ENCODE peak calls at places on chromosome 16, in eight cellular contexts. A, H, S, I, O, U, G and Y are unnamed samples.
A peak's percentile ranks its signal among the peaks of the same experiment; 100 is the strongest.

GRCh38 chr16:88633684-88634140 is 4.7 kb upstream of the IL17C start:
- DNase-seq in S (no peak), H (no peak), I (no peak), U (peak; percentile 36), A (peak; percentile 42), O (peak; percentile 71), G (no peak), Y (peak; percentile 69)

GRCh38 chr16:23491490-23492391 is 18.6 kb downstream of the GGA2 start:
- DNase-seq in O (peak; percentile 93), U (no peak), H (no peak), I (no peak), S (no peak), A (no peak), G (no peak), Y (no peak)

GRCh38 chr16:30651124-30652004 is 604 bp downstream of the PRR14 start:
- DNase-seq in I (peak; percentile 73), H (no peak), S (peak; percentile 83), U (peak; percentile 67), A (peak; percentile 69), O (peak; percentile 80), G (peak; percentile 52), Y (peak; percentile 81)

GRCh38 chr16:57530104-57530522 is 6.3 kb downstream of the CCDC102A start:
- DNase-seq in U (peak; percentile 60), O (peak; percentile 58), I (no peak), A (peak; percentile 70), G (no peak), S (no peak), H (peak; percentile 22), Y (no peak)

GRCh38 chr16:4787627-4788482 is at the start of gene SEPTIN12:
- DNase-seq in S (no peak), I (no peak), A (no peak), O (no peak), H (no peak), G (no peak), U (no peak), Y (no peak)

GRCh38 chr16:89307421-89307805 is 89.9 kb downstream of the ZNF778 start:
- DNase-seq in S (no peak), O (no peak), U (no peak), H (no peak), I (no peak), A (no peak), G (no peak), Y (no peak)

GRCh38 chr16:71540-72341 is 690 bp downstream of the RHBDF1 start:
- DNase-seq in O (peak; percentile 81), I (peak; percentile 66), A (peak; percentile 81), H (no peak), G (no peak), S (peak; percentile 56), U (no peak), Y (peak; percentile 80)

GRCh38 chr16:1639282-1639681 is 27.1 kb downstream of the CRAMP1 start:
- DNase-seq in H (no peak), U (no peak), I (no peak), S (no peak), A (no peak), O (no peak), G (no peak), Y (no peak)

GRCh38 chr16:72092832-72093447 is 480 bp downstream of the TXNL4B start:
- DNase-seq in O (peak; percentile 70), A (peak; percentile 47), U (no peak), I (no peak), H (peak; percentile 42), S (peak; percentile 35), G (no peak), Y (peak; percentile 51)

GRCh38 chr16:3274490-3274889 is 8.8 kb upstream of the ZNF263 start:
- DNase-seq in U (no peak), O (peak; percentile 45), A (peak; percentile 23), S (no peak), G (no peak), H (no peak), I (no peak), Y (no peak)

GRCh38 chr16:87344931-87345631 is 27.9 kb upstream of the C16orf95 start:
- DNase-seq in O (no peak), A (peak; percentile 14), H (no peak), I (no peak), U (peak; percentile 31), S (no peak), G (no peak), Y (no peak)

GRCh38 chr16:63806794-63807506 is 1314.9 kb downstream of the CDH11 start:
- DNase-seq in I (no peak), G (no peak), A (no peak), H (no peak), S (no peak), O (no peak), U (no peak), Y (no peak)

GRCh38 chr16:9854665-9855064 is 327.6 kb downstream of the GRIN2A start:
- DNase-seq in S (no peak), H (no peak), U (no peak), I (no peak), G (no peak), O (peak; percentile 34), A (peak; percentile 76), Y (no peak)

GRCh38 chr16:85573045-85573695 is 40.0 kb upstream of the GSE1 start:
- DNase-seq in H (no peak), U (no peak), G (no peak), O (no peak), I (no peak), S (no peak), A (no peak), Y (no peak)

GRCh38 chr16:89243664-89244063 is 26.2 kb downstream of the ZNF778 start:
- DNase-seq in I (no peak), O (no peak), U (no peak), G (no peak), H (no peak), S (no peak), A (no peak), Y (no peak)

GRCh38 chr16:4358831-4359561 is 7.9 kb upstream of the PAM16 start:
- DNase-seq in O (peak; percentile 44), H (no peak), S (peak; percentile 70), I (no peak), G (peak; percentile 55), A (peak; percentile 48), U (peak; percentile 58), Y (peak; percentile 90)

GRCh38 chr16:66427036-66427446 is at the start of gene BEAN1:
- DNase-seq in I (no peak), H (no peak), S (peak; percentile 67), A (peak; percentile 51), U (no peak), O (peak; percentile 44), G (no peak), Y (peak; percentile 76)

GRCh38 chr16:68284847-68285246 is 20.5 kb downstream of the SLC7A6 start:
- DNase-seq in O (no peak), A (no peak), H (no peak), I (no peak), G (no peak), S (no peak), U (no peak), Y (no peak)

GRCh38 chr16:80144191-80144590 is 396.6 kb upstream of the DYNLRB2 start:
- DNase-seq in I (no peak), A (peak; percentile 51), H (no peak), G (no peak), S (no peak), O (peak; percentile 21), U (no peak), Y (peak; percentile 7)

GRCh38 chr16:69448470-69449193 is 24.2 kb downstream of the CYB5B start:
- DNase-seq in G (no peak), H (peak; percentile 27), S (no peak), I (no peak), A (no peak), O (no peak), U (no peak), Y (no peak)

GRCh38 chr16:10314811-10315210 is 71.0 kb upstream of the ATF7IP2 start:
- DNase-seq in I (no peak), H (no peak), G (no peak), O (peak; percentile 57), A (no peak), S (no peak), U (no peak), Y (no peak)

GRCh38 chr16:11079657-11080187 is 135.4 kb downstream of the CLEC16A start:
- DNase-seq in S (no peak), H (peak; percentile 89), G (no peak), U (no peak), I (no peak), A (peak; percentile 78), O (peak; percentile 89), Y (no peak)

GRCh38 chr16:85279874-85280545 is 167.7 kb upstream of the CIBAR2 start:
- DNase-seq in H (no peak), I (peak; percentile 80), U (no peak), G (no peak), A (no peak), O (no peak), S (no peak), Y (no peak)

GRCh38 chr16:87284183-87284582 is 33.0 kb downstream of the C16orf95 start:
- DNase-seq in U (no peak), A (no peak), H (no peak), O (no peak), G (no peak), I (no peak), S (no peak), Y (no peak)

GRCh38 chr16:11112723-11113348 is 143.2 kb downstream of the SOCS1 start:
- DNase-seq in G (no peak), H (no peak), S (no peak), U (no peak), A (no peak), I (no peak), O (no peak), Y (no peak)

GRCh38 chr16:88940196-88941050 is 36.6 kb downstream of the CBFA2T3 start:
- DNase-seq in U (no peak), I (no peak), O (no peak), H (no peak), G (no peak), A (peak; percentile 36), S (no peak), Y (no peak)

GRCh38 chr16:89534147-89534788 is 26.1 kb downstream of the SPG7 start:
- DNase-seq in A (no peak), H (no peak), G (no peak), O (no peak), I (no peak), U (no peak), S (no peak), Y (no peak)

GRCh38 chr16:89507834-89508590 is at the start of gene SPG7:
- DNase-seq in G (peak; percentile 80), I (peak; percentile 83), A (peak; percentile 92), S (peak; percentile 96), H (peak; percentile 43), U (peak; percentile 84), O (peak; percentile 89), Y (peak; percentile 95)

GRCh38 chr16:9437115-9437514 is 345.7 kb downstream of the HAPSTR1 start:
- DNase-seq in S (no peak), I (no peak), O (peak; percentile 17), A (peak; percentile 24), H (no peak), U (no peak), G (no peak), Y (no peak)